ENCODE peak calls at places on chromosomes 12 and 14, in eight cellular contexts. W, Q, C, G, U, D, H and F are unnamed samples.

GRCh38 chr14:46988312-46988711 is 336.7 kb upstream of the RPL10L start:
- DNase-seq in U (no peak), H (no peak), W (no peak), Q (no peak), G (no peak), C (no peak), D (no peak), F (no peak)

GRCh38 chr12:10365716-10366433 is 24.0 kb downstream of the KLRK1 start:
- DNase-seq in U (no peak), G (peak), D (peak), Q (no peak), W (no peak), C (no peak), H (no peak), F (no peak)

GRCh38 chr14:55354500-55354899 is 57.1 kb downstream of the ATG14 start:
- DNase-seq in G (peak), C (peak), W (peak), H (peak), D (peak), U (peak), Q (peak), F (peak)

GRCh38 chr14:53630336-53630735 is 326.3 kb downstream of the BMP4 start:
- DNase-seq in W (no peak), D (peak), U (no peak), H (no peak), G (no peak), Q (no peak), C (peak), F (no peak)

GRCh38 chr12:34393086-34393820 is 371.0 kb downstream of the ALG10 start:
- DNase-seq in C (peak), G (no peak), D (no peak), H (peak), Q (no peak), U (no peak), W (no peak), F (no peak)

GRCh38 chr12:105835505-105835904 is 303.2 kb downstream of the NUAK1 start:
- DNase-seq in H (no peak), G (no peak), D (no peak), C (no peak), W (no peak), U (no peak), Q (no peak), F (no peak)

GRCh38 chr12:4910502-4911315 is 1.0 kb downstream of the KCNA1 start:
- DNase-seq in W (no peak), Q (no peak), U (no peak), D (no peak), H (no peak), G (no peak), C (no peak), F (peak)

GRCh38 chr14:53316504-53316903 is 163.4 kb upstream of the DDHD1 start:
- DNase-seq in D (no peak), H (no peak), W (no peak), C (no peak), Q (no peak), U (no peak), G (no peak), F (no peak)

GRCh38 chr12:42588981-42589464 is 523 bp downstream of the PRICKLE1 start:
- DNase-seq in Q (no peak), W (peak), H (no peak), D (peak), U (no peak), G (no peak), C (peak), F (peak)

GRCh38 chr12:50734409-50735263 is 29.3 kb upstream of the ATF1 start:
- DNase-seq in D (peak), W (no peak), H (no peak), Q (peak), C (no peak), U (no peak), G (peak), F (peak)

GRCh38 chr12:108306014-108306501 is 33.1 kb downstream of the CMKLR1 start:
- DNase-seq in W (no peak), C (no peak), G (no peak), Q (no peak), H (no peak), U (no peak), D (peak), F (no peak)

GRCh38 chr12:2017724-2018337 is 13.6 kb upstream of the DCP1B start:
- DNase-seq in D (peak), G (no peak), U (no peak), C (no peak), H (no peak), W (no peak), Q (no peak), F (no peak)

GRCh38 chr12:41636658-41637057 is 448.5 kb downstream of the PDZRN4 start:
- DNase-seq in W (no peak), G (no peak), H (no peak), D (no peak), Q (no peak), U (no peak), C (no peak), F (no peak)

GRCh38 chr12:132186857-132187620 is 42.8 kb downstream of the NOC4L start:
- DNase-seq in U (no peak), C (no peak), W (no peak), H (no peak), G (no peak), Q (no peak), D (no peak), F (no peak)

GRCh38 chr14:65159281-65160062 is 57.2 kb upstream of the MAX start:
- DNase-seq in W (no peak), G (no peak), Q (no peak), U (no peak), H (no peak), D (no peak), C (no peak), F (no peak)

GRCh38 chr12:109766251-109766778 is 52.7 kb downstream of the FAM222A start:
- DNase-seq in W (no peak), Q (no peak), U (no peak), G (no peak), C (no peak), D (no peak), H (peak), F (no peak)

GRCh38 chr12:128859311-128859710 is 6.0 kb downstream of the GLT1D1 start:
- DNase-seq in C (no peak), G (no peak), D (no peak), Q (no peak), U (no peak), W (no peak), H (no peak), F (no peak)

GRCh38 chr12:2691001-2691339 is 103.8 kb upstream of the FKBP4 start:
- DNase-seq in Q (no peak), U (no peak), C (no peak), W (peak), D (no peak), G (no peak), H (no peak), F (peak)

GRCh38 chr14:21042918-21043317 is 756 bp downstream of the RNASE7 start:
- DNase-seq in W (no peak), D (no peak), C (no peak), H (no peak), U (no peak), Q (no peak), G (no peak), F (no peak)

GRCh38 chr12:32435921-32436710 is 36.8 kb downstream of the FGD4 start:
- DNase-seq in G (no peak), C (no peak), D (peak), U (no peak), Q (no peak), H (no peak), W (no peak), F (no peak)

GRCh38 chr14:50768693-50769092 is 62.3 kb downstream of the NIN start:
- DNase-seq in H (no peak), U (no peak), W (no peak), C (no peak), G (no peak), Q (no peak), D (no peak), F (no peak)

GRCh38 chr12:116473416-116473815 is 85.8 kb upstream of the MAP1LC3B2 start:
- DNase-seq in C (no peak), Q (no peak), H (no peak), W (no peak), G (no peak), D (no peak), U (no peak), F (no peak)

GRCh38 chr12:9143137-9143536 is 27.4 kb upstream of the A2M start:
- DNase-seq in W (no peak), G (no peak), H (no peak), D (no peak), Q (no peak), U (no peak), C (no peak), F (no peak)

GRCh38 chr14:32940066-32940651 is 1.5 kb downstream of the NPAS3 start:
- DNase-seq in U (peak), D (peak), H (no peak), W (no peak), Q (no peak), G (no peak), C (no peak), F (no peak)

GRCh38 chr12:130709151-130710000 is 6.7 kb downstream of the RIMBP2 start:
- DNase-seq in W (no peak), G (no peak), D (no peak), H (peak), Q (no peak), U (no peak), C (no peak), F (no peak)

GRCh38 chr14:89241934-89242670 is 174.9 kb downstream of the FOXN3 start:
- DNase-seq in W (no peak), H (no peak), D (peak), U (no peak), Q (no peak), C (no peak), G (no peak), F (no peak)

GRCh38 chr12:47078086-47078395 is 1.4 kb upstream of the PCED1B start:
- DNase-seq in D (no peak), C (no peak), W (no peak), G (no peak), U (no peak), Q (no peak), H (no peak), F (no peak)

GRCh38 chr12:120247621-120248030 is 17.9 kb downstream of the PXN start:
- DNase-seq in Q (no peak), U (no peak), H (no peak), W (no peak), D (no peak), G (no peak), C (no peak), F (no peak)

GRCh38 chr12:116635487-116635886 is 76.3 kb downstream of the MAP1LC3B2 start:
- DNase-seq in D (no peak), G (no peak), W (peak), C (no peak), H (no peak), U (no peak), Q (peak), F (no peak)

GRCh38 chr12:110270125-110270962 is 10.7 kb upstream of the ATP2A2 start:
- DNase-seq in H (peak), D (no peak), C (peak), Q (no peak), G (no peak), W (no peak), U (no peak), F (peak)

GRCh38 chr14:71437870-71438269 is 494.4 kb upstream of the RGS6 start:
- DNase-seq in D (no peak), Q (no peak), C (no peak), U (no peak), H (no peak), W (no peak), G (no peak), F (no peak)

GRCh38 chr12:54175130-54175963 is 13.4 kb downstream of the SMUG1 start:
- DNase-seq in Q (no peak), H (peak), D (no peak), C (no peak), G (no peak), W (no peak), U (no peak), F (no peak)

GRCh38 chr12:26434299-26434915 is 239.0 kb downstream of the SSPN start:
- DNase-seq in H (no peak), Q (peak), U (peak), W (peak), G (peak), D (peak), C (no peak), F (peak)

GRCh38 chr12:2247109-2247508 is 194.3 kb downstream of the CACNA1C start:
- DNase-seq in U (no peak), C (no peak), G (no peak), W (no peak), D (no peak), H (no peak), Q (no peak), F (no peak)

GRCh38 chr12:117662220-117662619 is 300.8 kb upstream of the NOS1 start:
- DNase-seq in G (no peak), Q (no peak), U (no peak), W (no peak), H (no peak), C (no peak), D (no peak), F (no peak)

GRCh38 chr12:70971395-70971794 is 50.9 kb upstream of the PTPRR start:
- DNase-seq in D (no peak), Q (no peak), U (no peak), W (no peak), C (no peak), H (no peak), G (no peak), F (no peak)

GRCh38 chr12:105485926-105486325 is 155.4 kb downstream of the C12orf75 start:
- DNase-seq in Q (no peak), G (no peak), C (no peak), U (no peak), W (no peak), H (no peak), D (no peak), F (no peak)

GRCh38 chr12:48883305-48884171 is 17.9 kb upstream of the RND1 start:
- DNase-seq in C (no peak), G (no peak), Q (no peak), H (peak), U (no peak), W (no peak), D (peak), F (no peak)

GRCh38 chr12:25438638-25439037 is 114.4 kb downstream of the LMNTD1 start:
- DNase-seq in G (no peak), W (no peak), D (no peak), H (no peak), C (no peak), U (no peak), Q (no peak), F (no peak)

GRCh38 chr12:6324936-6325750 is 14.7 kb downstream of the PLEKHG6 start:
- DNase-seq in G (no peak), Q (no peak), C (no peak), H (peak), W (no peak), U (no peak), D (peak), F (peak)
- TF ChIP-seq POLR2A in G (no peak), Q (no peak), C (no peak), H (no peak), W (peak), U (no peak), D (peak), F (no peak)

GRCh38 chr14:102320033-102320660 is 601 bp downstream of the ZNF839 start:
- DNase-seq in D (peak), G (no peak), H (peak), C (peak), U (no peak), Q (peak), W (peak), F (peak)

GRCh38 chr14:102320671-102321455 is 1.3 kb downstream of the ZNF839 start:
- DNase-seq in U (no peak), H (no peak), C (no peak), D (no peak), Q (no peak), W (no peak), G (no peak), F (no peak)

GRCh38 chr14:102317564-102318248 is 1.8 kb upstream of the ZNF839 start:
- DNase-seq in W (peak), C (peak), D (peak), H (no peak), G (no peak), U (no peak), Q (no peak), F (peak)

GRCh38 chr14:102318781-102319276 is 717 bp upstream of the ZNF839 start:
- DNase-seq in Q (peak), W (peak), G (no peak), C (no peak), H (no peak), D (no peak), U (no peak), F (no peak)

GRCh38 chr14:102319351-102320032 is at the start of gene ZNF839:
- DNase-seq in C (peak), Q (peak), G (peak), H (peak), W (peak), D (peak), U (peak), F (peak)
- TF ChIP-seq POLR2A in C (peak), Q (peak), G (no peak), H (no peak), W (peak), D (no peak), U (peak), F (peak)

GRCh38 chr12:6828671-6829531 is 694 bp downstream of the P3H3 start:
- DNase-seq in D (no peak), Q (no peak), G (no peak), W (peak), U (peak), H (peak), C (no peak), F (peak)
- TF ChIP-seq POLR2A in D (peak), Q (no peak), G (peak), W (peak), U (peak), H (no peak), C (no peak), F (peak)

GRCh38 chr14:105303949-105304348 is 3.1 kb upstream of the BRF1 start:
- DNase-seq in D (no peak), G (peak), C (no peak), W (peak), H (no peak), Q (no peak), U (no peak), F (no peak)

GRCh38 chr14:105299654-105300541 is 903 bp downstream of the BRF1 start:
- DNase-seq in U (no peak), W (peak), Q (no peak), C (no peak), H (no peak), G (no peak), D (peak), F (peak)

GRCh38 chr14:105304565-105304964 is 3.8 kb upstream of the BRF1 start:
- DNase-seq in Q (no peak), G (no peak), C (no peak), U (no peak), D (no peak), W (no peak), H (no peak), F (no peak)

GRCh38 chr14:105301103-105301914 is 508 bp upstream of the BRF1 start:
- DNase-seq in W (peak), G (peak), H (peak), D (peak), U (peak), C (peak), Q (peak), F (peak)

DNA sequence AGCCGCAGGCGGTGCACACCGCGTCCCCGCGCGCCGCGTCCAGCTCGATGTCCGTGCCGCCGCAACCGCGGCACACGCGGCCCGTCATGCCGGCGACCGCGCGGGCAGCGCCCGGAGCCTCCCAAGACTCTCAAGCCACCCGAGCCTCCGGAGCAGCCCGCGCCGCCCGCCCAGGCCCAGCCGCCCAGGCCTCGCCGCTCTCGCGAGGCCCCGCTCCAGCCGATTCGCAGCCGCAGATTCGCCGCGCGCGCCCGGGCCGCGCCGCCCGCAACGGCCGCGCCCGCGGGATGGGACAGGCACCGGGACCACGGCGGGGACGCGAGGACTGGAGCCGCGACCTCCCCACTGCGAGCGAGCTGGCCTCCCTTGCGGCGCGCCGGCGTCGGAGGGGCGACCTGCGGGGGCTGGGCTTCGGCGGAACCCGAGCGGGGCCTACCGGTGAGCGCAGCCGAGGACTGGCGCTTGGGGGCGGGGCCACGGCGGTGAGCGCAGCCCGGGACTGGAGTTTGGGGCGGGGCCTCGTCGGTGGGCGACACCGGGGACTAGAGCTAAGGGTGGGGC is at the start of gene BRF1:
- DNase-seq in G (peak), Q (peak), W (peak), C (peak), D (peak), U (peak), H (peak), F (peak)
- TF ChIP-seq POLR2A in G (no peak), Q (peak), W (no peak), C (peak), D (no peak), U (no peak), H (no peak), F (no peak)

GRCh38 chr14:24443053-24443683 is 592 bp upstream of the SDR39U1 start:
- DNase-seq in W (no peak), U (no peak), C (no peak), D (peak), H (no peak), G (no peak), Q (no peak), F (no peak)
- TF ChIP-seq POLR2A in W (no peak), U (no peak), C (no peak), D (peak), H (no peak), G (no peak), Q (no peak), F (no peak)